ENCODE peak calls at places on chromosomes 5 and 9, in ten cellular contexts. U, T, H, O, I, S, K, P, M and X are unnamed samples.

GRCh38 chr9:82513976-82514735 is 525.6 kb downstream of the SPATA31D1 start:
- DNase-seq in M (no peak), K (no peak), U (no peak), S (no peak), P (no peak), H (no peak), I (no peak), O (no peak), T (no peak), X (no peak)

GRCh38 chr9:38371495-38371894 is 21.0 kb upstream of the ALDH1B1 start:
- DNase-seq in H (peak; percentile 79), I (no peak), M (peak; percentile 45), P (peak; percentile 67), U (no peak), O (no peak), S (no peak), T (peak; percentile 52), K (no peak), X (peak; percentile 52)

GRCh38 chr5:137231535-137231934 is 267.6 kb downstream of the SPOCK1 start:
- DNase-seq in U (no peak), O (no peak), K (no peak), T (no peak), H (no peak), M (peak; percentile 2), I (no peak), S (no peak), P (no peak), X (peak; percentile 26)

GRCh38 chr9:33114746-33115145 is 38.3 kb upstream of the SMU1 start:
- DNase-seq in S (no peak), T (no peak), P (no peak), U (no peak), M (no peak), O (no peak), K (no peak), H (no peak), I (no peak), X (no peak)

GRCh38 chr5:72985719-72986118 is 29.9 kb downstream of the FCHO2 start:
- DNase-seq in M (no peak), O (no peak), P (no peak), I (no peak), U (no peak), T (no peak), S (no peak), K (no peak), H (no peak), X (no peak)

GRCh38 chr9:136007906-136008692 is 46.9 kb upstream of the UBAC1 start:
- DNase-seq in O (no peak), H (no peak), I (peak; percentile 57), M (peak; percentile 61), K (no peak), U (no peak), P (peak; percentile 48), S (peak; percentile 45), T (no peak), X (peak; percentile 12)

GRCh38 chr5:80703747-80704146 is 49.0 kb upstream of the DHFR start:
- DNase-seq in H (no peak), O (no peak), S (no peak), U (no peak), M (peak; percentile 48), P (no peak), I (no peak), T (no peak), K (no peak), X (no peak)

GRCh38 chr9:13274901-13275641 is 4.4 kb downstream of the MPDZ start:
- DNase-seq in K (no peak), I (peak; percentile 38), P (no peak), T (no peak), M (peak; percentile 82), H (no peak), U (no peak), O (no peak), S (no peak), X (peak; percentile 66)

GRCh38 chr9:134329886-134330285 is 3.6 kb downstream of the RXRA start:
- DNase-seq in H (peak; percentile 78), S (peak; percentile 68), U (peak; percentile 90), I (no peak), T (peak; percentile 50), M (no peak), O (no peak), K (no peak), P (no peak), X (no peak)

GRCh38 chr5:14364576-14365472 is 216.8 kb upstream of the OTULINL start:
- DNase-seq in S (no peak), U (no peak), O (peak; percentile 84), M (no peak), K (no peak), H (peak; percentile 55), I (no peak), P (peak; percentile 62), T (peak; percentile 54), X (no peak)

GRCh38 chr9:126295516-126295915 is 31.1 kb upstream of the MVB12B start:
- DNase-seq in S (no peak), H (no peak), K (no peak), M (no peak), U (no peak), T (no peak), I (no peak), O (no peak), P (no peak), X (no peak)

GRCh38 chr5:88684136-88684500 is 198.9 kb downstream of the MEF2C start:
- DNase-seq in S (no peak), O (no peak), M (no peak), P (no peak), U (no peak), K (no peak), I (no peak), H (no peak), T (no peak), X (no peak)

GRCh38 chr5:148687427-148687826 is 33.1 kb upstream of the HTR4 start:
- DNase-seq in U (no peak), P (peak; percentile 25), K (no peak), S (no peak), T (no peak), O (no peak), H (peak; percentile 58), I (no peak), M (peak; percentile 55), X (no peak)

GRCh38 chr5:125148706-125149105 is 402.3 kb upstream of the ZNF608 start:
- DNase-seq in K (no peak), I (peak; percentile 36), P (no peak), U (no peak), M (peak; percentile 2), O (no peak), S (no peak), T (no peak), H (no peak), X (peak; percentile 43)

GRCh38 chr5:157994271-157994691 is 135.3 kb upstream of the CLINT1 start:
- DNase-seq in I (no peak), S (no peak), O (no peak), H (no peak), P (no peak), U (no peak), K (no peak), T (no peak), M (no peak), X (no peak)

GRCh38 chr5:78610163-78610583 is 38.4 kb downstream of the LHFPL2 start:
- DNase-seq in H (peak; percentile 30), M (peak; percentile 72), T (no peak), U (no peak), P (no peak), K (no peak), O (no peak), I (peak; percentile 73), S (no peak), X (peak; percentile 86)

GRCh38 chr5:59002162-59002825 is 419.4 kb downstream of the RAB3C start:
- DNase-seq in H (no peak), P (no peak), O (no peak), I (no peak), T (no peak), U (peak; percentile 72), K (no peak), M (peak; percentile 15), S (no peak), X (no peak)

GRCh38 chr5:169663537-169663936 is 26.5 kb downstream of the DOCK2 start:
- DNase-seq in H (no peak), I (no peak), T (no peak), O (no peak), M (no peak), K (no peak), S (no peak), U (no peak), P (no peak), X (no peak)

GRCh38 chr9:137158625-137159024 is 11.2 kb downstream of the LRRC26 start:
- DNase-seq in K (no peak), S (no peak), U (no peak), T (no peak), O (no peak), M (no peak), I (no peak), P (no peak), H (peak; percentile 37), X (no peak)
- H3K4me3 ChIP-seq in K (no peak overlapping the region), S (no peak overlapping the region), U (no peak overlapping the region), T (no peak overlapping the region), O (no peak overlapping the region), M (no peak overlapping the region), I (no peak overlapping the region), P (no peak overlapping the region), H (no peak overlapping the region), X (no peak overlapping the region)

DNA sequence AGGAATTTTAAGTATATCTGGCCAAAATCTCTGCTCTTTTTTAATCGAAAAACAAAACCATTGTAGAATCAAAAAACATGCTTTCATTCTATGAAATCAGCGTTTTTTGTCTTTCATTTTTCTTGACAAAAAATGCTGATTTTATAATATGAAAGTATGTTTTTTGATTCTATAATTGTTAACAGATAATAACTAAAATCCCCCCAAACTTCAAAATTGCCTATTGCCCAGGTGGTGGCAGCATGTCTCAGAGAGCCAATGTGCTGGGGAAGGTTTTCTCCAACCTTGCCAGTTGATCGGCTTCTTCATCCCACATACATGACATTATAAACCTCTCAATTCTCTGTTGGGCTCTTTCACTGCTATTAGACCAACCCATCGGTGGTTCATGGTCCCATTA is 5.1 kb upstream of the SMIM15 start:
- DNase-seq in I (peak; percentile 48), H (peak; percentile 35), M (peak; percentile 79), T (peak; percentile 32), P (peak; percentile 44), U (no peak), S (no peak), O (no peak), K (no peak), X (peak; percentile 55)
- TF ChIP-seq CTCF in I (peak; percentile 35), H (no peak), M (peak; percentile 68), T (no peak), P (peak; percentile 50), U (peak; percentile 30), S (peak; percentile 35), O (no peak), K (no peak), X (peak; percentile 48)

GRCh38 chr9:130432362-130432761 is 12.4 kb upstream of the ASS1 start:
- DNase-seq in T (no peak), O (no peak), S (peak; percentile 51), K (no peak), H (no peak), U (peak; percentile 34), I (no peak), M (no peak), P (no peak), X (no peak)
- H3K4me3 ChIP-seq in T (no peak overlapping the region), O (no peak overlapping the region), S (no peak overlapping the region), K (no peak overlapping the region), H (no peak overlapping the region), U (no peak overlapping the region), I (no peak overlapping the region), M (no peak overlapping the region), P (no peak overlapping the region), X (no peak overlapping the region)

DNA sequence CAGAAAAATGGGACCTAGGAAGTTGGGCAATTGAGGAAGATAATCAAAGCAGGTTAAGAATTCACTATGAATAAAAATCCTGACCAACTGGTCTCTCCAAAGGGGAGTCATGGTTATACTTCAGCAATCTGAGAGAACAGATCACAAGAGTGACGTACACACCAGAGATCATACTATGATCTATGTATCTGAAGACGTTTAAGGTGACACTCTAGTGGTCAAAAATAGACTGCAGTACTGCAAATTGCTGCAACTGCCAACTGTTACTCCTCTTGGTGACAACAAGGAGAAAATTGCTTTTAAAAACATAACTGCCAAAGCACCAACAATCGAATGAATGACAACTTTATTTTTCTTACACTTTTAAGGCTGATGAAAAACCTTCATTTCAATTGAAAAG is 4.9 kb downstream of the AK6 start:
- DNase-seq in H (no peak), K (no peak), P (peak; percentile 15), S (no peak), I (no peak), T (no peak), M (peak; percentile 54), O (no peak), U (no peak), X (peak; percentile 9)
- TF ChIP-seq CTCF in H (no peak), K (no peak), P (peak; percentile 34), S (peak; percentile 32), I (peak; percentile 17), T (peak; percentile 17), M (peak; percentile 49), O (no peak), U (peak; percentile 46), X (peak; percentile 42)